ENCODE peak calls at places on chromosomes 11 and 22, in four cellular contexts. One of them, this sample, is unnamed.

GRCh38 chr22:18115844-18116480 is 5.4 kb downstream of the TUBA8 start:
- DNase-seq in stimulated activated naive CD8-positive, alpha-beta T cell treated with anti-CD3 and anti-CD28 coated beads, Interleukin-15, Interleukin-2, amounts not matched to agents 100 U/mL and 50 U/mL, for 24 hours: no peak
- DNase-seq in SW 1271: no peak
- DNase-seq in RPMI7951: no peak
- DNase-seq in this sample: no peak

GRCh38 chr11:105588001-105588400 is 21.9 kb upstream of the GRIA4 start:
- DNase-seq in SW 1271: peak; percentile 32
- DNase-seq in RPMI7951: peak; percentile 4
- DNase-seq in stimulated activated naive CD8-positive, alpha-beta T cell treated with anti-CD3 and anti-CD28 coated beads, Interleukin-15, Interleukin-2, amounts not matched to agents 100 U/mL and 50 U/mL, for 24 hours: no peak
- DNase-seq in this sample: peak; percentile 51

GRCh38 chr11:75536786-75537629 is 11.3 kb upstream of the GDPD5 start:
- DNase-seq in SW 1271: no peak
- DNase-seq in RPMI7951: peak; percentile 34
- DNase-seq in stimulated activated naive CD8-positive, alpha-beta T cell treated with anti-CD3 and anti-CD28 coated beads, Interleukin-15, Interleukin-2, amounts not matched to agents 100 U/mL and 50 U/mL, for 24 hours: peak; percentile 54
- DNase-seq in this sample: peak; percentile 44

GRCh38 chr11:35600439-35600838 is 17.8 kb upstream of the FJX1 start:
- DNase-seq in stimulated activated naive CD8-positive, alpha-beta T cell treated with anti-CD3 and anti-CD28 coated beads, Interleukin-15, Interleukin-2, amounts not matched to agents 100 U/mL and 50 U/mL, for 24 hours: no peak
- DNase-seq in SW 1271: no peak
- DNase-seq in RPMI7951: no peak
- DNase-seq in this sample: no peak

GRCh38 chr11:114293201-114293711 is 2.9 kb upstream of the NNMT start:
- DNase-seq in SW 1271: no peak
- DNase-seq in stimulated activated naive CD8-positive, alpha-beta T cell treated with anti-CD3 and anti-CD28 coated beads, Interleukin-15, Interleukin-2, amounts not matched to agents 100 U/mL and 50 U/mL, for 24 hours: no peak
- DNase-seq in RPMI7951: peak; percentile 53
- DNase-seq in this sample: peak; percentile 82

GRCh38 chr11:68610452-68611116 is 73.8 kb upstream of the GAL start:
- DNase-seq in stimulated activated naive CD8-positive, alpha-beta T cell treated with anti-CD3 and anti-CD28 coated beads, Interleukin-15, Interleukin-2, amounts not matched to agents 100 U/mL and 50 U/mL, for 24 hours: no peak
- DNase-seq in SW 1271: no peak
- DNase-seq in RPMI7951: no peak
- DNase-seq in this sample: peak; percentile 36

GRCh38 chr11:108117746-108118371 is 3.5 kb upstream of the ACAT1 start:
- DNase-seq in stimulated activated naive CD8-positive, alpha-beta T cell treated with anti-CD3 and anti-CD28 coated beads, Interleukin-15, Interleukin-2, amounts not matched to agents 100 U/mL and 50 U/mL, for 24 hours: no peak
- DNase-seq in SW 1271: peak; percentile 82
- DNase-seq in RPMI7951: peak; percentile 55
- DNase-seq in this sample: peak; percentile 77

GRCh38 chr11:1123970-1124369 is 33.8 kb upstream of the MUC5AC start:
- DNase-seq in SW 1271: no peak
- DNase-seq in RPMI7951: no peak
- DNase-seq in stimulated activated naive CD8-positive, alpha-beta T cell treated with anti-CD3 and anti-CD28 coated beads, Interleukin-15, Interleukin-2, amounts not matched to agents 100 U/mL and 50 U/mL, for 24 hours: no peak
- DNase-seq in this sample: no peak

GRCh38 chr11:86938900-86939880 is 16.0 kb downstream of the FZD4 start:
- DNase-seq in SW 1271: peak; percentile 76
- DNase-seq in RPMI7951: peak; percentile 63
- DNase-seq in stimulated activated naive CD8-positive, alpha-beta T cell treated with anti-CD3 and anti-CD28 coated beads, Interleukin-15, Interleukin-2, amounts not matched to agents 100 U/mL and 50 U/mL, for 24 hours: no peak
- DNase-seq in this sample: peak; percentile 84

GRCh38 chr11:46381836-46382643 is 571 bp downstream of the MDK start:
- DNase-seq in SW 1271: no peak
- DNase-seq in stimulated activated naive CD8-positive, alpha-beta T cell treated with anti-CD3 and anti-CD28 coated beads, Interleukin-15, Interleukin-2, amounts not matched to agents 100 U/mL and 50 U/mL, for 24 hours: peak; percentile 33
- DNase-seq in RPMI7951: no peak
- DNase-seq in this sample: peak; percentile 59

GRCh38 chr22:17476838-17477237 is 86.5 kb upstream of the SLC25A18 start:
- DNase-seq in RPMI7951: no peak
- DNase-seq in stimulated activated naive CD8-positive, alpha-beta T cell treated with anti-CD3 and anti-CD28 coated beads, Interleukin-15, Interleukin-2, amounts not matched to agents 100 U/mL and 50 U/mL, for 24 hours: no peak
- DNase-seq in SW 1271: no peak
- DNase-seq in this sample: no peak

GRCh38 chr11:102047305-102047924 is at the start of gene CFAP300:
- DNase-seq in stimulated activated naive CD8-positive, alpha-beta T cell treated with anti-CD3 and anti-CD28 coated beads, Interleukin-15, Interleukin-2, amounts not matched to agents 100 U/mL and 50 U/mL, for 24 hours: peak; percentile 58
- DNase-seq in RPMI7951: peak; percentile 74
- DNase-seq in SW 1271: peak; percentile 93
- DNase-seq in this sample: peak; percentile 47

GRCh38 chr11:76768091-76769047 is 14.8 kb upstream of the TSKU start:
- DNase-seq in SW 1271: no peak
- DNase-seq in stimulated activated naive CD8-positive, alpha-beta T cell treated with anti-CD3 and anti-CD28 coated beads, Interleukin-15, Interleukin-2, amounts not matched to agents 100 U/mL and 50 U/mL, for 24 hours: peak; percentile 22
- DNase-seq in RPMI7951: peak; percentile 70
- DNase-seq in this sample: peak; percentile 81

GRCh38 chr11:2565447-2566222 is 120.8 kb downstream of the KCNQ1 start:
- DNase-seq in stimulated activated naive CD8-positive, alpha-beta T cell treated with anti-CD3 and anti-CD28 coated beads, Interleukin-15, Interleukin-2, amounts not matched to agents 100 U/mL and 50 U/mL, for 24 hours: no peak
- DNase-seq in SW 1271: no peak
- DNase-seq in RPMI7951: no peak
- DNase-seq in this sample: no peak

GRCh38 chr11:69173326-69173725 is 17.6 kb downstream of the SMIM38 start:
- DNase-seq in stimulated activated naive CD8-positive, alpha-beta T cell treated with anti-CD3 and anti-CD28 coated beads, Interleukin-15, Interleukin-2, amounts not matched to agents 100 U/mL and 50 U/mL, for 24 hours: no peak
- DNase-seq in RPMI7951: peak; percentile 16
- DNase-seq in SW 1271: no peak
- DNase-seq in this sample: no peak

GRCh38 chr11:100692290-100692689 is 5.2 kb downstream of the ARHGAP42 start:
- DNase-seq in stimulated activated naive CD8-positive, alpha-beta T cell treated with anti-CD3 and anti-CD28 coated beads, Interleukin-15, Interleukin-2, amounts not matched to agents 100 U/mL and 50 U/mL, for 24 hours: no peak
- DNase-seq in SW 1271: no peak
- DNase-seq in RPMI7951: no peak
- DNase-seq in this sample: no peak

GRCh38 chr11:117837791-117838190 is 13.2 kb upstream of the FXYD2 start:
- DNase-seq in RPMI7951: no peak
- DNase-seq in SW 1271: no peak
- DNase-seq in stimulated activated naive CD8-positive, alpha-beta T cell treated with anti-CD3 and anti-CD28 coated beads, Interleukin-15, Interleukin-2, amounts not matched to agents 100 U/mL and 50 U/mL, for 24 hours: no peak
- DNase-seq in this sample: no peak

GRCh38 chr11:94519478-94520084 is 7.3 kb downstream of the C11orf97 start:
- DNase-seq in SW 1271: peak; percentile 85
- DNase-seq in RPMI7951: peak; percentile 33
- DNase-seq in stimulated activated naive CD8-positive, alpha-beta T cell treated with anti-CD3 and anti-CD28 coated beads, Interleukin-15, Interleukin-2, amounts not matched to agents 100 U/mL and 50 U/mL, for 24 hours: no peak
- DNase-seq in this sample: peak; percentile 57

GRCh38 chr22:20904008-20904979 is 12.9 kb upstream of the CRKL start:
- DNase-seq in RPMI7951: peak; percentile 83
- DNase-seq in SW 1271: peak; percentile 32
- DNase-seq in stimulated activated naive CD8-positive, alpha-beta T cell treated with anti-CD3 and anti-CD28 coated beads, Interleukin-15, Interleukin-2, amounts not matched to agents 100 U/mL and 50 U/mL, for 24 hours: no peak
- DNase-seq in this sample: no peak